ENCODE peak calls at places on chromosomes 6 and 20, in seven cellular contexts. One of them, this sample, is unnamed.

GRCh38 chr6:134247854-134248580 is 69.9 kb downstream of the SGK1 start:
- DNase-seq in adrenal gland: no peak
- DNase-seq in ovary: no peak
- DNase-seq in AG04450: no peak
- DNase-seq in body of pancreas: no peak
- DNase-seq in mammary epithelial cell: no peak
- DNase-seq in A549: no peak
- DNase-seq in this sample: no peak

GRCh38 chr6:159996626-159997497 is 28.0 kb downstream of the IGF2R start:
- DNase-seq in adrenal gland: no peak
- DNase-seq in ovary: no peak
- DNase-seq in AG04450: no peak
- DNase-seq in body of pancreas: no peak
- DNase-seq in mammary epithelial cell: no peak
- DNase-seq in A549: no peak
- DNase-seq in this sample: no peak

GRCh38 chr6:13278991-13279390 is 49.3 kb downstream of the TBC1D7 start:
- DNase-seq in adrenal gland: no peak
- DNase-seq in ovary: no peak
- DNase-seq in AG04450: no peak
- DNase-seq in body of pancreas: no peak
- DNase-seq in mammary epithelial cell: no peak
- DNase-seq in A549: no peak
- DNase-seq in this sample: no peak

GRCh38 chr6:169292340-169293124 is 38.9 kb upstream of the THBS2 start:
- DNase-seq in adrenal gland: peak
- DNase-seq in ovary: no peak
- DNase-seq in AG04450: peak
- DNase-seq in body of pancreas: no peak
- DNase-seq in mammary epithelial cell: peak
- DNase-seq in A549: peak
- DNase-seq in this sample: peak

GRCh38 chr6:53347250-53347920 is 1.4 kb downstream of the ELOVL5 start:
- DNase-seq in adrenal gland: peak
- DNase-seq in ovary: no peak
- DNase-seq in AG04450: no peak
- DNase-seq in body of pancreas: no peak
- DNase-seq in mammary epithelial cell: peak
- DNase-seq in A549: no peak
- DNase-seq in this sample: no peak

GRCh38 chr6:70172252-70172651 is 130.6 kb downstream of the COL9A1 start:
- DNase-seq in adrenal gland: no peak
- DNase-seq in ovary: no peak
- DNase-seq in AG04450: no peak
- DNase-seq in body of pancreas: no peak
- DNase-seq in mammary epithelial cell: no peak
- DNase-seq in A549: no peak
- DNase-seq in this sample: no peak

GRCh38 chr6:83403191-83403590 is 27.7 kb downstream of the ME1 start:
- DNase-seq in adrenal gland: peak
- DNase-seq in ovary: no peak
- DNase-seq in AG04450: no peak
- DNase-seq in body of pancreas: no peak
- DNase-seq in mammary epithelial cell: no peak
- DNase-seq in A549: no peak
- DNase-seq in this sample: no peak

GRCh38 chr6:90086517-90086916 is 192.2 kb downstream of the GJA10 start:
- DNase-seq in adrenal gland: no peak
- DNase-seq in ovary: no peak
- DNase-seq in AG04450: no peak
- DNase-seq in body of pancreas: no peak
- DNase-seq in mammary epithelial cell: peak
- DNase-seq in A549: peak
- DNase-seq in this sample: no peak

GRCh38 chr6:108685970-108686369 is 125.3 kb downstream of the FOXO3 start:
- DNase-seq in adrenal gland: no peak
- DNase-seq in ovary: no peak
- DNase-seq in AG04450: no peak
- DNase-seq in body of pancreas: no peak
- DNase-seq in mammary epithelial cell: no peak
- DNase-seq in A549: no peak
- DNase-seq in this sample: no peak

GRCh38 chr6:73547046-73547445 is 26.2 kb upstream of the EEF1A1 start:
- DNase-seq in adrenal gland: no peak
- DNase-seq in ovary: no peak
- DNase-seq in AG04450: no peak
- DNase-seq in body of pancreas: no peak
- DNase-seq in mammary epithelial cell: no peak
- DNase-seq in A549: no peak
- DNase-seq in this sample: no peak

GRCh38 chr20:56624786-56625681 is 4.1 kb upstream of the TFAP2C start:
- DNase-seq in adrenal gland: no peak
- DNase-seq in ovary: no peak
- DNase-seq in AG04450: no peak
- DNase-seq in body of pancreas: no peak
- DNase-seq in mammary epithelial cell: no peak
- DNase-seq in A549: no peak
- DNase-seq in this sample: no peak

GRCh38 chr20:38345643-38346042 is 639 bp upstream of the LBP start:
- DNase-seq in adrenal gland: no peak
- DNase-seq in ovary: no peak
- DNase-seq in AG04450: no peak
- DNase-seq in body of pancreas: no peak
- DNase-seq in mammary epithelial cell: no peak
- DNase-seq in A549: peak
- DNase-seq in this sample: no peak

GRCh38 chr6:157476797-157477196 is 95.8 kb downstream of the ZDHHC14 start:
- DNase-seq in adrenal gland: no peak
- DNase-seq in ovary: no peak
- DNase-seq in AG04450: no peak
- DNase-seq in body of pancreas: no peak
- DNase-seq in mammary epithelial cell: no peak
- DNase-seq in A549: no peak
- DNase-seq in this sample: no peak

GRCh38 chr6:105452924-105453756 is 50.3 kb upstream of the PREP start:
- DNase-seq in adrenal gland: peak
- DNase-seq in ovary: no peak
- DNase-seq in AG04450: no peak
- DNase-seq in body of pancreas: peak
- DNase-seq in mammary epithelial cell: no peak
- DNase-seq in A549: no peak
- DNase-seq in this sample: no peak

GRCh38 chr6:30615219-30615957 is 1.7 kb downstream of the PPP1R10 start:
- DNase-seq in adrenal gland: peak
- DNase-seq in ovary: no peak
- DNase-seq in AG04450: peak
- DNase-seq in body of pancreas: peak
- DNase-seq in mammary epithelial cell: peak
- DNase-seq in A549: peak
- DNase-seq in this sample: no peak

GRCh38 chr6:82842721-82843120 is 222.9 kb downstream of the UBE3D start:
- DNase-seq in adrenal gland: no peak
- DNase-seq in ovary: no peak
- DNase-seq in AG04450: peak
- DNase-seq in body of pancreas: no peak
- DNase-seq in mammary epithelial cell: peak
- DNase-seq in A549: no peak
- DNase-seq in this sample: peak

GRCh38 chr6:4178737-4179333 is 43.5 kb upstream of the ECI2 start:
- DNase-seq in adrenal gland: no peak
- DNase-seq in ovary: no peak
- DNase-seq in AG04450: no peak
- DNase-seq in body of pancreas: no peak
- DNase-seq in mammary epithelial cell: no peak
- DNase-seq in A549: no peak
- DNase-seq in this sample: no peak

GRCh38 chr6:43803783-43804549 is 34.0 kb downstream of the VEGFA start:
- DNase-seq in adrenal gland: peak
- DNase-seq in ovary: no peak
- DNase-seq in AG04450: no peak
- DNase-seq in body of pancreas: peak
- DNase-seq in mammary epithelial cell: peak
- DNase-seq in A549: no peak
- DNase-seq in this sample: no peak

GRCh38 chr6:43803055-43803782 is 33.2 kb downstream of the VEGFA start:
- DNase-seq in adrenal gland: peak
- DNase-seq in ovary: no peak
- DNase-seq in AG04450: no peak
- DNase-seq in body of pancreas: peak
- DNase-seq in mammary epithelial cell: no peak
- DNase-seq in A549: no peak
- DNase-seq in this sample: no peak

GRCh38 chr6:43799671-43800623 is 29.9 kb downstream of the VEGFA start:
- DNase-seq in adrenal gland: peak
- DNase-seq in ovary: no peak
- DNase-seq in AG04450: no peak
- DNase-seq in body of pancreas: peak
- DNase-seq in mammary epithelial cell: no peak
- DNase-seq in A549: no peak
- DNase-seq in this sample: no peak

GRCh38 chr6:43800746-43801488 is 30.9 kb downstream of the VEGFA start:
- DNase-seq in adrenal gland: no peak
- DNase-seq in ovary: no peak
- DNase-seq in AG04450: no peak
- DNase-seq in body of pancreas: no peak
- DNase-seq in mammary epithelial cell: no peak
- DNase-seq in A549: no peak
- DNase-seq in this sample: no peak

DNA sequence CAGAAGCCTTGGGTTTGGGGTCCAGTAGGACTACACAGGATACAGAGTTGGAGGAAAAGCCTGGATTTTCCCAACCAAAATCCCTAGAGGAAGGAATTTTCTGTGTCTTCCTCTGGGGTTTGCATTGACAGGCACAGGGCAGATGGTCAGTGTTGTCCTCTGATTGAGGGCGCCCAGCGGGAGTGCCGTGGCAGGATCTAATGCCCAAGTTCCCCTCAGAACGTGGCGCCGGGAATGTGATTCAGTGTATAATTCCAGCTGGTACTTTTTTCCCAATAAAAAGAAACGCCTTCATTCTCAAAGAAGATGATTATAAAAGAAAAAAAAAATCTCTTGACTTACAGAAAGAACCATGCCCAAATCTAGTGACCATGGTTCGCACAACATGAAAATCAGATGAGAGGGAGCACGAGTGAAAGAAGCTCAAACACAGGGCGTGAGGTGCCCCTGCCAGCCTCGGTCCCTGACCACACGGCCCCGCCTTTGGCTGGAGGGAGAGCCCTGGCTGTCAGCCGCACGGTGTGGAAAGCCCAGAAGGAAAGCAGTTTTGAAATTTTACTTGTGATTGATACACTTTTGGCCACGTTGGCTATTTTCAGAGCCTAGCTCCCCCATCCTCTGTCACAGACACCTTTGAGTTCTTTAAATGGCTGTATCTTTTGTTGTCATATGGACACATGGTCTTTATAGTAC is 31.6 kb downstream of the VEGFA start:
- DNase-seq in adrenal gland: peak
- DNase-seq in ovary: no peak
- DNase-seq in AG04450: no peak
- DNase-seq in body of pancreas: no peak
- DNase-seq in mammary epithelial cell: no peak
- DNase-seq in A549: no peak
- DNase-seq in this sample: no peak
- TF ChIP-seq CTCF in adrenal gland: no peak
- TF ChIP-seq CTCF in ovary: no peak
- TF ChIP-seq CTCF in AG04450: no peak
- TF ChIP-seq CTCF in body of pancreas: no peak
- TF ChIP-seq CTCF in mammary epithelial cell: no peak
- TF ChIP-seq CTCF in A549: no peak
- TF ChIP-seq CTCF in this sample: no peak

GRCh38 chr6:55578537-55579363 is at the start of gene HMGCLL1:
- DNase-seq in adrenal gland: no peak
- DNase-seq in ovary: no peak
- DNase-seq in AG04450: no peak
- DNase-seq in body of pancreas: peak
- DNase-seq in mammary epithelial cell: peak
- DNase-seq in A549: peak
- DNase-seq in this sample: no peak
- H3K4me3 ChIP-seq in adrenal gland: no peak
- H3K4me3 ChIP-seq in ovary: peak
- H3K4me3 ChIP-seq in AG04450: peak
- H3K4me3 ChIP-seq in body of pancreas: peak
- H3K4me3 ChIP-seq in mammary epithelial cell: peak
- H3K4me3 ChIP-seq in A549: peak
- H3K4me3 ChIP-seq in this sample: no peak

DNA sequence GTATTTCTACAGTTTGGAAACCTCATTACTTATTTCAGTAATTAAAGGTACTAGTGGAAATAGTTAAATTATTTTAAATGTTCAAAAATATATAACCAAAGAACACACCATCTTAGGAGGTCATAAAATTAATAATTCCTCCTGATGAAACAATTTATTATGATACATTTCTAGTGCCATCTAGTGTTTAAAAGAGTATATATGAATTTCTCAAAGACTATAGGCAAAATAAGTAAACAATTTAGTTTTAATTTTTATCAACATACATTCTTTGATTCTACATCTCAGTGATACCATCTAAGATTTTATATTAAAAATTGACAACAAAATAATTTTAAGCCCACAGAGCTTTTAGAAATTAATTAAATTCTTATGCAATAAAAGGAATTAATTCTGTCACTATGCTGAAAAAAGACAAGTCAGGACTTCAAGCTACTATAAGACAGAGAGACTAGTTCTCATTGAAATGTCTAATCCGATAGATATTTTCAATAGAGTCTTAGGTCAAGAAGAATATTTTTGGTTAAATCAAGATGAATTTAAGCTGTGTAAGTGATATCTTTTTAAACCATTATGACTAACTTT is 107.8 kb upstream of the RNF217 start:
- DNase-seq in adrenal gland: no peak
- DNase-seq in ovary: no peak
- DNase-seq in AG04450: no peak
- DNase-seq in body of pancreas: no peak
- DNase-seq in mammary epithelial cell: no peak
- DNase-seq in A549: no peak
- DNase-seq in this sample: no peak
- TF ChIP-seq CTCF in adrenal gland: peak
- TF ChIP-seq CTCF in ovary: no peak
- TF ChIP-seq CTCF in AG04450: no peak
- TF ChIP-seq CTCF in body of pancreas: peak
- TF ChIP-seq CTCF in mammary epithelial cell: peak
- TF ChIP-seq CTCF in A549: peak
- TF ChIP-seq CTCF in this sample: no peak

DNA sequence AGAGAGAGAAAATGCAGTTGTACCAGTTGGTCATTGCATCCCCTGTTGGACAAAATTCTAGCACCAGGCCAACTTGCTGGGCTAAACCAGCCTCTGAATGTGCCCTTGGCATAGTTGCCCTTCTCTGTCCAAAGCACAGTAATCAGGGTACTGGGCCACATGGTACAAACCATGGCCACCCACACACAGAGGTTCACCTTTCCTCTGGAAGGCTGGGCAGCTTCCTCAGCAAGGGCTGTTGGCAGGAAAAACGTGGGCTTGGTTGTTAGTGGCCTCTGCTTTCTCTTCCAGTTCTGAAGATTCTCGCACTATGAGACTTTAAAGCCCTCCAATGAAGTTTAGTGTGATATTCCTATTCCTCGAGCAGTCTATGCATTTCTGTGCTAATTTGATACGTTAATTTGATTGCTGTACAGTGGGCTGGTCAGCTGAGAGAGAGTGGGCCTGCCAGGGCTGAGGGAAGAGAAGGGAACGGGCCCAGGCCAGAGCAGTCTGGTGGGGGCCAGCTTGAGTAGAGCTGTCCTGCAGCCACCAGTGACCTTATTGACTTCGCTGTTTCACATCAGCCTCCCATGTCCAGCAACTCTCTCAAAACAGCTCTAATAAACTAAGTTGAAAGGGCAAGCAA is 592 bp downstream of the DDO start:
- DNase-seq in adrenal gland: peak
- DNase-seq in ovary: no peak
- DNase-seq in AG04450: no peak
- DNase-seq in body of pancreas: no peak
- DNase-seq in mammary epithelial cell: no peak
- DNase-seq in A549: no peak
- DNase-seq in this sample: no peak
- H3K4me3 ChIP-seq in adrenal gland: peak
- H3K4me3 ChIP-seq in ovary: peak
- H3K4me3 ChIP-seq in AG04450: peak
- H3K4me3 ChIP-seq in body of pancreas: no peak
- H3K4me3 ChIP-seq in mammary epithelial cell: peak
- H3K4me3 ChIP-seq in A549: no peak
- H3K4me3 ChIP-seq in this sample: no peak